ENCODE peak calls at places on chromosomes 5 and 9, in five cellular contexts. One of them, this sample, is unnamed.

GRCh38 chr5:139381837-139382361 is 1.2 kb downstream of the SLC23A1 start:
- DNase-seq in lung microvascular endothelial cell: no peak
- DNase-seq in HS-5: no peak
- DNase-seq in NCI-H1105 treated with DMSO at 0.1 percent for 48 hours: no peak
- DNase-seq in NCI-H510A: no peak
- DNase-seq in this sample: no peak

GRCh38 chr5:131783357-131783756 is 13.5 kb downstream of the FNIP1 start:
- DNase-seq in NCI-H510A: no peak
- DNase-seq in NCI-H1105 treated with DMSO at 0.1 percent for 48 hours: no peak
- DNase-seq in HS-5: no peak
- DNase-seq in lung microvascular endothelial cell: no peak
- DNase-seq in this sample: no peak

GRCh38 chr9:135224921-135225541 is 137.6 kb downstream of the OLFM1 start:
- DNase-seq in HS-5: no peak
- DNase-seq in lung microvascular endothelial cell: no peak
- DNase-seq in NCI-H510A: no peak
- DNase-seq in NCI-H1105 treated with DMSO at 0.1 percent for 48 hours: peak; percentile 17
- DNase-seq in this sample: no peak

GRCh38 chr5:179227196-179227577 is 118.1 kb downstream of the ADAMTS2 start:
- DNase-seq in lung microvascular endothelial cell: no peak
- DNase-seq in HS-5: no peak
- DNase-seq in NCI-H1105 treated with DMSO at 0.1 percent for 48 hours: no peak
- DNase-seq in NCI-H510A: no peak
- DNase-seq in this sample: no peak

GRCh38 chr9:32554107-32554506 is 1.7 kb upstream of the TOPORS start:
- DNase-seq in HS-5: no peak
- DNase-seq in lung microvascular endothelial cell: peak; percentile 22
- DNase-seq in NCI-H1105 treated with DMSO at 0.1 percent for 48 hours: no peak
- DNase-seq in NCI-H510A: no peak
- DNase-seq in this sample: no peak

GRCh38 chr9:38339087-38339486 is 53.4 kb upstream of the ALDH1B1 start:
- DNase-seq in lung microvascular endothelial cell: peak; percentile 15
- DNase-seq in HS-5: peak; percentile 62
- DNase-seq in NCI-H510A: no peak
- DNase-seq in NCI-H1105 treated with DMSO at 0.1 percent for 48 hours: no peak
- DNase-seq in this sample: no peak

GRCh38 chr5:83342475-83342874 is 129.1 kb upstream of the VCAN start:
- DNase-seq in NCI-H1105 treated with DMSO at 0.1 percent for 48 hours: no peak
- DNase-seq in lung microvascular endothelial cell: no peak
- DNase-seq in NCI-H510A: no peak
- DNase-seq in HS-5: no peak
- DNase-seq in this sample: no peak

GRCh38 chr9:75876999-75877647 is 13.3 kb upstream of the PCSK5 start:
- DNase-seq in NCI-H510A: no peak
- DNase-seq in NCI-H1105 treated with DMSO at 0.1 percent for 48 hours: no peak
- DNase-seq in HS-5: no peak
- DNase-seq in lung microvascular endothelial cell: no peak
- DNase-seq in this sample: no peak

GRCh38 chr5:89816038-89816437 is 593.5 kb downstream of the CETN3 start:
- DNase-seq in lung microvascular endothelial cell: no peak
- DNase-seq in NCI-H510A: no peak
- DNase-seq in NCI-H1105 treated with DMSO at 0.1 percent for 48 hours: no peak
- DNase-seq in HS-5: peak; percentile 3
- DNase-seq in this sample: no peak

GRCh38 chr9:87237337-87237736 is 260.3 kb upstream of the DAPK1 start:
- DNase-seq in HS-5: no peak
- DNase-seq in NCI-H1105 treated with DMSO at 0.1 percent for 48 hours: no peak
- DNase-seq in NCI-H510A: no peak
- DNase-seq in lung microvascular endothelial cell: no peak
- DNase-seq in this sample: no peak

GRCh38 chr5:111779260-111780254 is 22.6 kb upstream of the NREP start:
- DNase-seq in NCI-H510A: no peak
- DNase-seq in NCI-H1105 treated with DMSO at 0.1 percent for 48 hours: peak; percentile 51
- DNase-seq in lung microvascular endothelial cell: no peak
- DNase-seq in HS-5: no peak
- DNase-seq in this sample: peak; percentile 42

GRCh38 chr9:84435902-84436301 is 95.3 kb upstream of the SLC28A3 start:
- DNase-seq in lung microvascular endothelial cell: no peak
- DNase-seq in NCI-H510A: no peak
- DNase-seq in NCI-H1105 treated with DMSO at 0.1 percent for 48 hours: peak; percentile 6
- DNase-seq in HS-5: no peak
- DNase-seq in this sample: no peak

GRCh38 chr9:132062768-132063167 is 16.9 kb downstream of the MED27 start:
- DNase-seq in NCI-H510A: no peak
- DNase-seq in HS-5: no peak
- DNase-seq in lung microvascular endothelial cell: no peak
- DNase-seq in NCI-H1105 treated with DMSO at 0.1 percent for 48 hours: no peak
- DNase-seq in this sample: no peak

GRCh38 chr5:8517461-8517860 is 648.5 kb downstream of the MTRR start:
- DNase-seq in lung microvascular endothelial cell: no peak
- DNase-seq in HS-5: no peak
- DNase-seq in NCI-H1105 treated with DMSO at 0.1 percent for 48 hours: no peak
- DNase-seq in NCI-H510A: no peak
- DNase-seq in this sample: no peak

GRCh38 chr5:169426674-169427250 is 125.8 kb upstream of the SLIT3 start:
- DNase-seq in HS-5: no peak
- DNase-seq in NCI-H510A: peak; percentile 10
- DNase-seq in lung microvascular endothelial cell: no peak
- DNase-seq in NCI-H1105 treated with DMSO at 0.1 percent for 48 hours: no peak
- DNase-seq in this sample: peak; percentile 93

GRCh38 chr5:171312129-171312819 is 3.2 kb downstream of the TLX3 start:
- DNase-seq in lung microvascular endothelial cell: peak; percentile 22
- DNase-seq in HS-5: no peak
- DNase-seq in NCI-H510A: no peak
- DNase-seq in NCI-H1105 treated with DMSO at 0.1 percent for 48 hours: no peak
- DNase-seq in this sample: no peak

GRCh38 chr5:134184155-134185135 is 7.7 kb upstream of the SKP1 start:
- DNase-seq in lung microvascular endothelial cell: peak; percentile 77
- DNase-seq in NCI-H510A: no peak
- DNase-seq in HS-5: no peak
- DNase-seq in NCI-H1105 treated with DMSO at 0.1 percent for 48 hours: peak; percentile 12
- DNase-seq in this sample: peak; percentile 48

GRCh38 chr9:33818167-33818831 is 1.3 kb downstream of the UBE2R2 start:
- DNase-seq in lung microvascular endothelial cell: peak; percentile 14
- DNase-seq in NCI-H1105 treated with DMSO at 0.1 percent for 48 hours: peak; percentile 29
- DNase-seq in HS-5: no peak
- DNase-seq in NCI-H510A: no peak
- DNase-seq in this sample: no peak

GRCh38 chr9:346114-346513 is 131.4 kb downstream of the DOCK8 start:
- DNase-seq in lung microvascular endothelial cell: no peak
- DNase-seq in NCI-H510A: no peak
- DNase-seq in NCI-H1105 treated with DMSO at 0.1 percent for 48 hours: no peak
- DNase-seq in HS-5: no peak
- DNase-seq in this sample: no peak

GRCh38 chr5:148090780-148091221 is 27.0 kb downstream of the SPINK5 start:
- DNase-seq in HS-5: no peak
- DNase-seq in NCI-H510A: no peak
- DNase-seq in lung microvascular endothelial cell: no peak
- DNase-seq in NCI-H1105 treated with DMSO at 0.1 percent for 48 hours: no peak
- DNase-seq in this sample: no peak

GRCh38 chr5:14225173-14225834 is 82.2 kb downstream of the TRIO start:
- DNase-seq in NCI-H510A: no peak
- DNase-seq in NCI-H1105 treated with DMSO at 0.1 percent for 48 hours: no peak
- DNase-seq in HS-5: no peak
- DNase-seq in lung microvascular endothelial cell: no peak
- DNase-seq in this sample: no peak

GRCh38 chr9:122821278-122821952 is 7.0 kb downstream of the PDCL start:
- DNase-seq in NCI-H510A: no peak
- DNase-seq in HS-5: no peak
- DNase-seq in NCI-H1105 treated with DMSO at 0.1 percent for 48 hours: no peak
- DNase-seq in lung microvascular endothelial cell: peak; percentile 65
- DNase-seq in this sample: no peak

GRCh38 chr5:42749020-42749419 is 7.6 kb upstream of the CCDC152 start:
- DNase-seq in NCI-H1105 treated with DMSO at 0.1 percent for 48 hours: no peak
- DNase-seq in lung microvascular endothelial cell: no peak
- DNase-seq in HS-5: peak; percentile 40
- DNase-seq in NCI-H510A: no peak
- DNase-seq in this sample: no peak

GRCh38 chr5:118366429-118366828 is 621.9 kb downstream of the DTWD2 start:
- DNase-seq in HS-5: no peak
- DNase-seq in lung microvascular endothelial cell: no peak
- DNase-seq in NCI-H1105 treated with DMSO at 0.1 percent for 48 hours: no peak
- DNase-seq in NCI-H510A: no peak
- DNase-seq in this sample: no peak

GRCh38 chr9:73689091-73689870 is 537.6 kb downstream of the ANXA1 start:
- DNase-seq in lung microvascular endothelial cell: no peak
- DNase-seq in HS-5: no peak
- DNase-seq in NCI-H1105 treated with DMSO at 0.1 percent for 48 hours: no peak
- DNase-seq in NCI-H510A: no peak
- DNase-seq in this sample: no peak

GRCh38 chr5:87061046-87061445 is 206.6 kb upstream of the RASA1 start:
- DNase-seq in NCI-H1105 treated with DMSO at 0.1 percent for 48 hours: no peak
- DNase-seq in lung microvascular endothelial cell: peak; percentile 72
- DNase-seq in NCI-H510A: no peak
- DNase-seq in HS-5: no peak
- DNase-seq in this sample: no peak

GRCh38 chr9:109329274-109330258 is 8.7 kb upstream of the EPB41L4B start:
- DNase-seq in NCI-H1105 treated with DMSO at 0.1 percent for 48 hours: no peak
- DNase-seq in HS-5: no peak
- DNase-seq in NCI-H510A: peak; percentile 49
- DNase-seq in lung microvascular endothelial cell: no peak
- DNase-seq in this sample: no peak

GRCh38 chr9:70403618-70404025 is 10.8 kb downstream of the KLF9 start:
- DNase-seq in NCI-H510A: no peak
- DNase-seq in HS-5: no peak
- DNase-seq in lung microvascular endothelial cell: peak; percentile 96
- DNase-seq in NCI-H1105 treated with DMSO at 0.1 percent for 48 hours: no peak
- DNase-seq in this sample: no peak

GRCh38 chr9:93577940-93578682 is 1.7 kb downstream of the PHF2 start:
- DNase-seq in HS-5: no peak
- DNase-seq in NCI-H1105 treated with DMSO at 0.1 percent for 48 hours: no peak
- DNase-seq in NCI-H510A: no peak
- DNase-seq in lung microvascular endothelial cell: no peak
- DNase-seq in this sample: no peak

GRCh38 chr9:36358486-36358885 is 41.6 kb downstream of the RNF38 start:
- DNase-seq in lung microvascular endothelial cell: peak; percentile 76
- DNase-seq in NCI-H510A: no peak
- DNase-seq in NCI-H1105 treated with DMSO at 0.1 percent for 48 hours: no peak
- DNase-seq in HS-5: no peak
- DNase-seq in this sample: no peak

GRCh38 chr9:133403766-133404439 is 13.9 kb downstream of the REXO4 start:
- DNase-seq in lung microvascular endothelial cell: peak; percentile 52
- DNase-seq in NCI-H510A: no peak
- DNase-seq in NCI-H1105 treated with DMSO at 0.1 percent for 48 hours: no peak
- DNase-seq in HS-5: no peak
- DNase-seq in this sample: peak; percentile 86

GRCh38 chr5:141866111-141866510 is 12.1 kb downstream of the PCDH1 start:
- DNase-seq in HS-5: no peak
- DNase-seq in NCI-H1105 treated with DMSO at 0.1 percent for 48 hours: no peak
- DNase-seq in lung microvascular endothelial cell: no peak
- DNase-seq in NCI-H510A: peak; percentile 79
- DNase-seq in this sample: peak; percentile 87

GRCh38 chr9:82606071-82606470 is 456.9 kb downstream of the RASEF start:
- DNase-seq in NCI-H510A: no peak
- DNase-seq in lung microvascular endothelial cell: no peak
- DNase-seq in NCI-H1105 treated with DMSO at 0.1 percent for 48 hours: no peak
- DNase-seq in HS-5: no peak
- DNase-seq in this sample: no peak

GRCh38 chr5:134041570-134042411 is 37.0 kb upstream of the VDAC1 start:
- DNase-seq in lung microvascular endothelial cell: no peak
- DNase-seq in NCI-H1105 treated with DMSO at 0.1 percent for 48 hours: no peak
- DNase-seq in HS-5: no peak
- DNase-seq in NCI-H510A: no peak
- DNase-seq in this sample: no peak

GRCh38 chr9:113446323-113446740 is 17.2 kb upstream of the RGS3 start:
- DNase-seq in NCI-H510A: no peak
- DNase-seq in NCI-H1105 treated with DMSO at 0.1 percent for 48 hours: peak; percentile 51
- DNase-seq in lung microvascular endothelial cell: peak; percentile 75
- DNase-seq in HS-5: no peak
- DNase-seq in this sample: peak; percentile 52